ENCODE peak calls at places on chromosomes 2 and 18, in six cellular contexts. J, R, U, E, H and B are unnamed samples.
A peak's percentile ranks its signal among the peaks of the same experiment; 100 is the strongest.

GRCh38 chr2:20381457-20381856 is 30.8 kb upstream of the PUM2 start:
- DNase-seq in J (peak; percentile 48), R (peak; percentile 97), U (peak; percentile 82), E (no peak), H (peak; percentile 97), B (no peak)

GRCh38 chr2:22904126-22904684 is 480.8 kb upstream of the KLHL29 start:
- DNase-seq in J (peak; percentile 54), R (peak; percentile 52), U (no peak), E (no peak), H (no peak), B (peak; percentile 67)

GRCh38 chr2:219155054-219155644 is 5.5 kb downstream of the NHEJ1 start:
- DNase-seq in J (peak; percentile 84), R (peak; percentile 83), U (peak; percentile 78), E (peak; percentile 17), H (peak; percentile 83), B (no peak)

GRCh38 chr2:47339745-47340541 is 63.0 kb upstream of the MSH2 start:
- DNase-seq in J (no peak), R (peak; percentile 69), U (no peak), E (no peak), H (peak; percentile 86), B (no peak)

GRCh38 chr2:102082591-102083586 is 59.7 kb upstream of the IL1R1 start:
- DNase-seq in J (no peak), R (no peak), U (no peak), E (peak; percentile 72), H (peak; percentile 49), B (no peak)

GRCh38 chr2:107108556-107108955 is 222.6 kb upstream of the ST6GAL2 start:
- DNase-seq in J (no peak), R (no peak), U (no peak), E (no peak), H (no peak), B (no peak)

GRCh38 chr2:11873346-11873745 is 126.9 kb downstream of the LPIN1 start:
- DNase-seq in J (no peak), R (no peak), U (no peak), E (no peak), H (no peak), B (no peak)

GRCh38 chr2:98775146-98775988 is 44.4 kb upstream of the MGAT4A start:
- DNase-seq in J (peak; percentile 49), R (peak; percentile 92), U (no peak), E (no peak), H (peak; percentile 88), B (no peak)

GRCh38 chr2:129502781-129503180 is 476.7 kb upstream of the RAB6C start:
- DNase-seq in J (no peak), R (no peak), U (no peak), E (no peak), H (no peak), B (no peak)

GRCh38 chr2:68284896-68285295 is 32.6 kb upstream of the PPP3R1 start:
- DNase-seq in J (peak; percentile 45), R (peak; percentile 38), U (no peak), E (no peak), H (no peak), B (no peak)

GRCh38 chr2:63792523-63792922 is 49.2 kb upstream of the UGP2 start:
- DNase-seq in J (no peak), R (no peak), U (no peak), E (no peak), H (no peak), B (no peak)

GRCh38 chr2:183068561-183068960 is 10.0 kb upstream of the DUSP19 start:
- DNase-seq in J (no peak), R (no peak), U (no peak), E (no peak), H (no peak), B (no peak)

GRCh38 chr18:57194622-57195021 is 47.7 kb downstream of the BOD1L2 start:
- DNase-seq in J (no peak), R (no peak), U (no peak), E (no peak), H (no peak), B (no peak)

GRCh38 chr2:12391097-12391496 is 325.6 kb upstream of the TRIB2 start:
- DNase-seq in J (no peak), R (no peak), U (no peak), E (no peak), H (no peak), B (no peak)

GRCh38 chr2:86049529-86049928 is 56.2 kb downstream of the POLR1A start:
- DNase-seq in J (no peak), R (no peak), U (no peak), E (no peak), H (no peak), B (no peak)

GRCh38 chr2:68411397-68412126 is 46.5 kb downstream of the PLEK start:
- DNase-seq in J (no peak), R (peak; percentile 2), U (no peak), E (no peak), H (no peak), B (no peak)